ENCODE peak calls at places on chromosomes 1 and 21, in six cellular contexts. Y is foreskin keratinocyte, Q is cardiac muscle cell, A is progenitor cell of endocrine pancreas, I is H54, T is fibroblast of the aortic adventitia. D is an unnamed sample.

GRCh38 chr1:162215902-162216301 is 146.4 kb downstream of the NOS1AP start:
- DNase-seq in Y (no peak), Q (peak; percentile 25), A (no peak), I (no peak), T (no peak), D (no peak)

GRCh38 chr1:8510041-8510823 is 192.3 kb downstream of the SLC45A1 start:
- DNase-seq in Y (peak; percentile 60), Q (peak; percentile 77), A (no peak), I (no peak), T (peak; percentile 92), D (peak; percentile 48)

GRCh38 chr1:5891736-5892135 is 100.5 kb downstream of the NPHP4 start:
- DNase-seq in Y (no peak), Q (peak; percentile 71), A (no peak), I (no peak), T (peak; percentile 27), D (no peak)

GRCh38 chr1:235045034-235045690 is 83.5 kb downstream of the TOMM20 start:
- DNase-seq in Y (no peak), Q (peak; percentile 44), A (no peak), I (no peak), T (no peak), D (no peak)

GRCh38 chr1:58982259-58982998 is 198.6 kb upstream of the JUN start:
- DNase-seq in Y (no peak), Q (no peak), A (no peak), I (no peak), T (peak; percentile 19), D (no peak)

GRCh38 chr1:68217060-68217554 is 15.2 kb downstream of the WLS start:
- DNase-seq in Y (no peak), Q (no peak), A (no peak), I (no peak), T (no peak), D (no peak)

GRCh38 chr1:96722161-96722908 is 751 bp downstream of the PTBP2 start:
- DNase-seq in Y (peak; percentile 44), Q (peak; percentile 75), A (peak; percentile 41), I (peak; percentile 38), T (peak; percentile 63), D (peak; percentile 55)

GRCh38 chr1:154736840-154737239 is 128.9 kb upstream of the ADAR start:
- DNase-seq in Y (peak; percentile 49), Q (peak; percentile 83), A (no peak), I (peak; percentile 47), T (peak; percentile 77), D (peak; percentile 57)

GRCh38 chr1:116111196-116112021 is at the start of gene MAB21L3:
- DNase-seq in Y (peak; percentile 47), Q (no peak), A (no peak), I (no peak), T (no peak), D (no peak)

GRCh38 chr1:17919525-17920439 is 164.6 kb downstream of the ACTL8 start:
- DNase-seq in Y (peak; percentile 3), Q (peak; percentile 70), A (peak; percentile 56), I (peak; percentile 15), T (peak; percentile 68), D (peak; percentile 9)

GRCh38 chr1:200150721-200151120 is 123.2 kb downstream of the NR5A2 start:
- DNase-seq in Y (peak; percentile 70), Q (peak; percentile 52), A (no peak), I (peak; percentile 40), T (peak; percentile 72), D (peak; percentile 76)

GRCh38 chr1:248807067-248807737 is 18.5 kb downstream of the SH3BP5L start:
- DNase-seq in Y (no peak), Q (peak; percentile 62), A (peak; percentile 28), I (no peak), T (peak; percentile 51), D (no peak)

GRCh38 chr1:4485398-4485797 is 169.0 kb upstream of the AJAP1 start:
- DNase-seq in Y (no peak), Q (no peak), A (no peak), I (no peak), T (no peak), D (no peak)

GRCh38 chr1:150566589-150567340 is 12.6 kb downstream of the MCL1 start:
- DNase-seq in Y (no peak), Q (no peak), A (no peak), I (no peak), T (no peak), D (no peak)

GRCh38 chr1:105087496-105087895 is 1337.8 kb downstream of the AMY1C start:
- DNase-seq in Y (peak; percentile 3), Q (no peak), A (no peak), I (no peak), T (no peak), D (no peak)

GRCh38 chr21:31326478-31327247 is 17.4 kb downstream of the TIAM1 start:
- DNase-seq in Y (no peak), Q (peak; percentile 57), A (no peak), I (no peak), T (peak; percentile 51), D (no peak)

GRCh38 chr1:203771901-203772301 is 6.9 kb downstream of the LAX1 start:
- DNase-seq in Y (no peak), Q (peak; percentile 51), A (no peak), I (no peak), T (peak; percentile 42), D (no peak)

GRCh38 chr1:39816431-39817090 is 27.9 kb upstream of the BMP8B start:
- DNase-seq in Y (peak; percentile 74), Q (peak; percentile 73), A (peak; percentile 53), I (peak; percentile 66), T (peak; percentile 67), D (peak; percentile 60)

GRCh38 chr1:214454619-214455396 is 96.6 kb downstream of the PTPN14 start:
- DNase-seq in Y (peak; percentile 80), Q (peak; percentile 64), A (no peak), I (no peak), T (peak; percentile 83), D (peak; percentile 75)

GRCh38 chr1:4021153-4021894 is 121.3 kb upstream of the C1orf174 start:
- DNase-seq in Y (no peak), Q (no peak), A (no peak), I (no peak), T (no peak), D (no peak)

GRCh38 chr1:61967750-61968149 is 225.5 kb downstream of the PATJ start:
- DNase-seq in Y (peak; percentile 54), Q (no peak), A (no peak), I (no peak), T (peak; percentile 15), D (no peak)

GRCh38 chr1:46458190-46458589 is 31.4 kb upstream of the DMBX1 start:
- DNase-seq in Y (no peak), Q (no peak), A (no peak), I (no peak), T (no peak), D (no peak)

GRCh38 chr1:223825767-223826461 is 19.8 kb downstream of the TP53BP2 start:
- DNase-seq in Y (no peak), Q (peak; percentile 71), A (no peak), I (no peak), T (no peak), D (no peak)

GRCh38 chr1:210687582-210688279 is 359.0 kb downstream of the HHAT start:
- DNase-seq in Y (no peak), Q (no peak), A (no peak), I (peak; percentile 87), T (no peak), D (no peak)

GRCh38 chr1:59422921-59423575 is 126.2 kb downstream of the FGGY start:
- DNase-seq in Y (no peak), Q (peak; percentile 84), A (no peak), I (no peak), T (peak; percentile 81), D (no peak)

GRCh38 chr1:93056214-93056613 is 22.9 kb upstream of the MTF2 start:
- DNase-seq in Y (peak; percentile 18), Q (peak; percentile 53), A (peak; percentile 43), I (no peak), T (peak; percentile 43), D (peak; percentile 32)

GRCh38 chr1:51583532-51583931 is 33.4 kb upstream of the OSBPL9 start:
- DNase-seq in Y (no peak), Q (peak; percentile 97), A (no peak), I (peak; percentile 67), T (peak; percentile 87), D (peak; percentile 96)

GRCh38 chr1:18340158-18340764 is 140.5 kb upstream of the KLHDC7A start:
- DNase-seq in Y (no peak), Q (no peak), A (no peak), I (no peak), T (no peak), D (no peak)

GRCh38 chr1:207938016-207938415 is 27.1 kb upstream of the CD34 start:
- DNase-seq in Y (no peak), Q (peak; percentile 20), A (no peak), I (no peak), T (peak; percentile 54), D (no peak)

GRCh38 chr1:41359211-41360073 is 1.8 kb upstream of the FOXO6 start:
- DNase-seq in Y (no peak), Q (peak; percentile 57), A (no peak), I (peak; percentile 88), T (peak; percentile 78), D (no peak)